ENCODE peak calls at places on chromosomes 3 and 15, in nine cellular contexts. Q is T1000, F is lung, D is T-helper 17 cell, R is H7, W is GM23248, U is glutamatergic neuron, L is IMR-90, G is hepatic stellate cell. V is an unnamed sample.

GRCh38 chr3:50140990-50141389 is 14.1 kb upstream of the SEMA3F start:
- DNase-seq in Q (no peak), F (no peak), D (no peak), R (no peak), W (no peak), U (no peak), L (no peak), G (no peak), V (no peak)

GRCh38 chr15:71752604-71753289 is 57.6 kb upstream of the NR2E3 start:
- DNase-seq in Q (peak; percentile 86), F (peak; percentile 78), D (no peak), R (peak; percentile 76), W (peak; percentile 93), U (peak; percentile 38), L (peak; percentile 94), G (peak; percentile 52), V (no peak)

GRCh38 chr3:53645754-53646153 is 151.3 kb downstream of the CACNA1D start:
- DNase-seq in Q (no peak), F (no peak), D (no peak), R (no peak), W (no peak), U (no peak), L (no peak), G (no peak), V (no peak)

GRCh38 chr15:45714501-45715488 is 80.0 kb downstream of the SQOR start:
- DNase-seq in Q (peak; percentile 46), F (peak; percentile 56), D (no peak), R (peak; percentile 44), W (peak; percentile 74), U (peak; percentile 83), L (peak; percentile 72), G (peak; percentile 22), V (peak; percentile 21)

GRCh38 chr3:12946661-12947316 is 105.4 kb upstream of the RPL32 start:
- DNase-seq in Q (no peak), F (no peak), D (no peak), R (no peak), W (peak; percentile 70), U (no peak), L (no peak), G (no peak), V (no peak)

GRCh38 chr3:175456496-175456895 is 597.4 kb downstream of the NAALADL2 start:
- DNase-seq in Q (no peak), F (no peak), D (no peak), R (no peak), W (peak; percentile 55), U (no peak), L (peak; percentile 50), G (no peak), V (no peak)

GRCh38 chr3:14598143-14598569 is 53.4 kb upstream of the CCDC174 start:
- DNase-seq in Q (peak; percentile 17), F (no peak), D (no peak), R (peak; percentile 75), W (peak; percentile 46), U (no peak), L (peak; percentile 39), G (peak; percentile 58), V (no peak)

GRCh38 chr3:81923038-81923437 is 161.6 kb upstream of the GBE1 start:
- DNase-seq in Q (no peak), F (no peak), D (no peak), R (no peak), W (no peak), U (no peak), L (no peak), G (no peak), V (no peak)

GRCh38 chr3:197339841-197340520 is 41.6 kb upstream of the DLG1 start:
- DNase-seq in Q (no peak), F (no peak), D (no peak), R (no peak), W (peak; percentile 71), U (peak; percentile 30), L (peak; percentile 20), G (peak; percentile 60), V (no peak)

GRCh38 chr15:90362936-90363212 is 10.8 kb downstream of the ZNF774 start:
- DNase-seq in Q (no peak), F (no peak), D (no peak), R (no peak), W (peak; percentile 97), U (no peak), L (peak; percentile 92), G (peak; percentile 75), V (no peak)

GRCh38 chr3:1026395-1026794 is 66.4 kb upstream of the CNTN6 start:
- DNase-seq in Q (no peak), F (no peak), D (no peak), R (no peak), W (no peak), U (no peak), L (no peak), G (no peak), V (no peak)

GRCh38 chr3:106130384-106131084 is 261.7 kb upstream of the CBLB start:
- DNase-seq in Q (no peak), F (no peak), D (no peak), R (peak; percentile 22), W (peak; percentile 89), U (no peak), L (peak; percentile 87), G (peak; percentile 60), V (no peak)

GRCh38 chr3:127768346-127769008 is 53.8 kb downstream of the MGLL start:
- DNase-seq in Q (peak; percentile 60), F (no peak), D (no peak), R (no peak), W (peak; percentile 97), U (no peak), L (peak; percentile 99), G (peak; percentile 96), V (no peak)

GRCh38 chr3:84783281-84783680 is 175.5 kb upstream of the CADM2 start:
- DNase-seq in Q (no peak), F (no peak), D (no peak), R (no peak), W (no peak), U (no peak), L (no peak), G (no peak), V (no peak)